ENCODE peak calls at places on chromosomes 2 and 18, in four cellular contexts. L is cerebellum, B is endodermal cell, Q is GM20000. X is an unnamed sample.

GRCh38 chr2:88165604-88166003 is 4.5 kb upstream of the THNSL2 start:
- DNase-seq in Q (no peak), B (no peak), L (no peak), X (no peak)

GRCh38 chr2:142834003-142834402 is 43.5 kb upstream of the KYNU start:
- DNase-seq in Q (no peak), B (no peak), L (no peak), X (no peak)

GRCh38 chr2:167114018-167114417 is 225.7 kb downstream of the XIRP2 start:
- DNase-seq in B (no peak), Q (no peak), L (no peak), X (no peak)

GRCh38 chr18:60350975-60351374 is 21.6 kb downstream of the MC4R start:
- DNase-seq in L (no peak), B (no peak), Q (no peak), X (no peak)

GRCh38 chr2:40363631-40364030 is 88.3 kb downstream of the SLC8A1 start:
- DNase-seq in Q (no peak), L (no peak), B (no peak), X (no peak)

GRCh38 chr2:3625186-3625585 is 30.3 kb downstream of the COLEC11 start:
- DNase-seq in Q (no peak), L (no peak), B (no peak), X (no peak)

GRCh38 chr18:38174594-38174993 is 609.0 kb upstream of the CELF4 start:
- DNase-seq in L (no peak), Q (no peak), B (no peak), X (no peak)

GRCh38 chr18:50696436-50696835 is 123.4 kb downstream of the MRO start:
- DNase-seq in Q (no peak), L (no peak), B (no peak), X (no peak)

GRCh38 chr2:228094377-228094921 is 87.0 kb downstream of the SPHKAP start:
- DNase-seq in Q (no peak), B (no peak), L (no peak), X (no peak)

GRCh38 chr18:22504665-22505064 is 87.0 kb upstream of the CTAGE1 start:
- DNase-seq in Q (no peak), L (no peak), B (no peak), X (no peak)

GRCh38 chr2:99701503-99701902 is 211.7 kb upstream of the REV1 start:
- DNase-seq in B (no peak), Q (no peak), L (no peak), X (no peak)

GRCh38 chr2:111659361-111660281 is 224.4 kb downstream of the ANAPC1 start:
- DNase-seq in B (peak; percentile 64), L (no peak), Q (no peak), X (peak; percentile 73)

GRCh38 chr2:169185711-169186110 is 116.3 kb downstream of the DHRS9 start:
- DNase-seq in L (no peak), Q (no peak), B (no peak), X (no peak)

GRCh38 chr2:217902281-217903141 is 100.3 kb downstream of the TNS1 start:
- DNase-seq in L (no peak), B (no peak), Q (no peak), X (no peak)

GRCh38 chr18:71008257-71008656 is 719.4 kb downstream of the SOCS6 start:
- DNase-seq in L (no peak), Q (no peak), B (no peak), X (no peak)

X was measured in H9.